ENCODE peak calls at places on chromosomes 6 and 20, in five cellular contexts. C is stimulated activated naive B cell treated with anti-CD40 and anti-IgM and Interleukin-4, amounts not matched to agents 10 μg/mL and 1 μg/mL and 100 μg/mL, for 72 hours; T is T-helper 9 cell; E is activated CD8-positive, alpha-beta memory T cell treated with anti-CD3 and anti-CD28 coated beads, Interleukin-2, amount 10 ng/mL, durations not matched to agents 7 days and 5 days; Z is nephron progenitor cell. F is an unnamed sample.

GRCh38 chr6:126923807-126924206 is 194.7 kb upstream of the RSPO3 start:
- DNase-seq in C (no peak), T (no peak), E (no peak), Z (no peak), F (no peak)

GRCh38 chr20:8301655-8302054 is 169.6 kb downstream of the PLCB1 start:
- DNase-seq in C (no peak), T (no peak), Z (no peak), E (no peak), F (no peak)

GRCh38 chr20:1373036-1373435 is 19.8 kb downstream of the FKBP1A start:
- DNase-seq in C (no peak), T (no peak), Z (no peak), E (no peak), F (no peak)

GRCh38 chr6:75481394-75481793 is 12.2 kb downstream of the FILIP1 start:
- DNase-seq in C (no peak), T (no peak), Z (no peak), E (no peak), F (no peak)

GRCh38 chr6:40788661-40789111 is 201.5 kb upstream of the LRFN2 start:
- DNase-seq in Z (no peak), C (no peak), T (no peak), E (no peak), F (no peak)

GRCh38 chr6:37704066-37704465 is 6.4 kb upstream of the MDGA1 start:
- DNase-seq in T (no peak), Z (no peak), C (no peak), E (no peak), F (no peak)

GRCh38 chr6:129686941-129687627 is 22.9 kb downstream of the ARHGAP18 start:
- DNase-seq in T (peak; percentile 21), E (peak; percentile 79), Z (no peak), C (no peak), F (no peak)

GRCh38 chr6:11043961-11044711 is at the start of gene ELOVL2:
- DNase-seq in E (no peak), Z (peak; percentile 82), C (no peak), T (no peak), F (peak; percentile 81)

GRCh38 chr6:39617520-39617919 is 107.7 kb downstream of the KIF6 start:
- DNase-seq in T (no peak), Z (no peak), C (no peak), E (no peak), F (no peak)

GRCh38 chr6:139850512-139850911 is 476.1 kb upstream of the CITED2 start:
- DNase-seq in C (no peak), Z (no peak), E (no peak), T (no peak), F (no peak)

GRCh38 chr20:43996240-43996930 is 81.7 kb downstream of the TOX2 start:
- DNase-seq in Z (no peak), T (no peak), E (no peak), C (no peak), F (no peak)

GRCh38 chr6:8336406-8336805 is 98.9 kb downstream of the SLC35B3 start:
- DNase-seq in Z (no peak), E (no peak), T (no peak), C (no peak), F (no peak)

GRCh38 chr20:46621492-46621891 is 29.8 kb downstream of the SLC13A3 start:
- DNase-seq in E (no peak), C (no peak), T (no peak), Z (no peak), F (no peak)

GRCh38 chr6:166381733-166382499 is 824 bp downstream of the MPC1 start:
- DNase-seq in C (peak; percentile 69), Z (peak; percentile 67), E (peak; percentile 84), T (peak; percentile 53), F (peak; percentile 83)

F was measured in type B pancreatic cell.